ENCODE peak calls at places on chromosomes 5 and 9, in ten cellular contexts. W is left lung, O is GM20000, U is AG10803, C is omental fat pad, R is cardiac muscle cell, E is tibial artery, P is foreskin fibroblast, T is fibroblast of lung, G is breast epithelium. Y is an unnamed sample.

GRCh38 chr5:119943148-119943547 is 313.8 kb downstream of the FAM170A start:
- DNase-seq in O (no peak), W (no peak), C (no peak), P (peak; percentile 58), G (no peak), R (no peak), U (peak; percentile 43), T (peak; percentile 63), E (no peak), Y (no peak)

GRCh38 chr5:55903121-55903701 is 52.1 kb downstream of the IL31RA start:
- DNase-seq in P (no peak), R (no peak), T (peak; percentile 11), G (no peak), C (no peak), U (no peak), W (no peak), E (no peak), O (peak; percentile 79), Y (no peak)

GRCh38 chr9:27194401-27195091 is 85.5 kb downstream of the TEK start:
- DNase-seq in T (peak; percentile 67), R (no peak), C (no peak), O (no peak), U (peak; percentile 76), G (no peak), P (peak; percentile 2), W (no peak), E (no peak), Y (no peak)

GRCh38 chr5:40505031-40505430 is 174.7 kb upstream of the PTGER4 start:
- DNase-seq in G (no peak), W (no peak), P (no peak), C (no peak), T (no peak), R (no peak), O (no peak), E (no peak), U (no peak), Y (no peak)

GRCh38 chr9:92094655-92095054 is 20.6 kb downstream of the SPTLC1 start:
- DNase-seq in P (peak; percentile 14), C (no peak), R (peak; percentile 5), U (no peak), O (no peak), W (no peak), E (no peak), G (no peak), T (no peak), Y (no peak)

GRCh38 chr5:40405985-40406384 is 273.7 kb upstream of the PTGER4 start:
- DNase-seq in W (no peak), R (no peak), U (no peak), T (no peak), E (no peak), O (no peak), P (no peak), G (no peak), C (no peak), Y (no peak)

GRCh38 chr9:93064392-93065124 is 6.1 kb downstream of the SUSD3 start:
- DNase-seq in R (no peak), G (peak; percentile 34), W (peak; percentile 83), P (no peak), E (no peak), C (no peak), U (no peak), O (peak; percentile 91), T (no peak), Y (no peak)

GRCh38 chr9:136264046-136264802 is 18.6 kb upstream of the QSOX2 start:
- DNase-seq in E (no peak), U (no peak), W (peak; percentile 78), R (no peak), G (no peak), P (no peak), C (no peak), T (no peak), O (no peak), Y (peak; percentile 50)

GRCh38 chr5:110056580-110057114 is 366.9 kb downstream of the MAN2A1 start:
- DNase-seq in R (no peak), E (no peak), W (no peak), C (no peak), P (no peak), G (no peak), U (no peak), T (no peak), O (no peak), Y (no peak)

GRCh38 chr5:110053824-110054223 is 364.1 kb downstream of the MAN2A1 start:
- DNase-seq in G (no peak), C (no peak), E (no peak), R (no peak), O (no peak), W (no peak), P (no peak), U (no peak), T (no peak), Y (no peak)

GRCh38 chr5:110053205-110053604 is 363.5 kb downstream of the MAN2A1 start:
- DNase-seq in U (no peak), E (no peak), T (no peak), C (no peak), R (no peak), P (no peak), O (no peak), G (no peak), W (no peak), Y (no peak)

GRCh38 chr5:110055301-110055700 is 365.6 kb downstream of the MAN2A1 start:
- DNase-seq in W (no peak), T (peak; percentile 3), R (no peak), G (no peak), U (peak; percentile 49), O (no peak), E (no peak), C (no peak), P (peak; percentile 20), Y (no peak)

GRCh38 chr5:110054240-110054639 is 364.5 kb downstream of the MAN2A1 start:
- DNase-seq in T (peak; percentile 84), P (peak; percentile 45), R (peak; percentile 68), E (no peak), C (no peak), G (peak; percentile 58), U (peak; percentile 45), O (peak; percentile 4), W (no peak), Y (peak; percentile 17)
- TF ChIP-seq CTCF in T (no peak), P (peak; percentile 6), R (peak; percentile 34), E (no peak), C (no peak), G (no peak), U (peak; percentile 8), O (no peak), W (no peak), Y (no peak)

GRCh38 chr5:60487885-60488425 is 212.0 kb downstream of the DEPDC1B start:
- DNase-seq in T (peak; percentile 42), W (peak; percentile 34), U (peak; percentile 11), R (no peak), E (no peak), G (no peak), O (no peak), P (peak; percentile 44), C (no peak), Y (no peak)

GRCh38 chr5:60489856-60490255 is 210.1 kb downstream of the DEPDC1B start:
- DNase-seq in U (no peak), T (no peak), W (no peak), E (no peak), R (no peak), O (no peak), C (no peak), P (no peak), G (no peak), Y (no peak)

GRCh38 chr5:60487466-60487865 is 212.5 kb downstream of the DEPDC1B start:
- DNase-seq in E (no peak), W (no peak), G (no peak), P (peak; percentile 20), R (no peak), O (no peak), C (no peak), T (no peak), U (no peak), Y (no peak)

GRCh38 chr5:60489377-60489776 is 210.6 kb downstream of the DEPDC1B start:
- DNase-seq in G (no peak), E (no peak), W (no peak), T (no peak), C (no peak), R (no peak), U (no peak), P (no peak), O (no peak), Y (no peak)

DNA sequence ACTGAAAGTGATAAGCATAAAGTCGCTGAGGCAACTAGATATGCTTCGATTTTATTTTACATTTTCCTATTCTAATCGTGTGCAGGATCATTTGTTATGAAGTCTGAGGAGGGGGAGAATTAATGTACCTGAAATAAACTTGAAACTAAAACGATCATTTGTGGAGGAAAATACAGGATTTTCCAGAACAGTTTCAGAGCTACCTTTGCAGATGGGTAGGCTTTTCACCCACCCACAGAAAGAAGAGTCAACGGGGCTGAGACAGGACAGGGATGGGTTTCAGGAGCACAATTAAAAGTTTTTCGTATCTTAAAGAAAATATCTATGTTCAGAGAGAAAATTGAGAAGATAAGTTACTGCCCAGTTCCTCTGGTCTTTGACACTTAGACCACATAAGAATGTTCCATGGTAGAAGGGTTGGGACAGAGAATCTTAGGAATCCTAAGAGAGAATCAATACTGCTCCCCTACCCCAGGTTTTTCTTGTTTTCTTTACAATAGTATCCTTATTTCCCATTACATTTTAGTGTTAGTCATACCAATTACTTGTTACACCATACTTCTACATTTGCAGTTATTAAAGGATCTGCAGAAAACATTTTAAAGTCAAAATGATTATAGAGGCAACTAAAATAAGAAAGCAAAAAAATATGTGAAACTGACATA is 211.4 kb downstream of the DEPDC1B start:
- DNase-seq in W (no peak), T (no peak), U (no peak), O (no peak), G (no peak), E (no peak), P (no peak), C (no peak), R (no peak), Y (no peak)
- TF ChIP-seq CTCF in W (no peak), T (no peak), U (no peak), O (no peak), G (no peak), E (no peak), P (no peak), C (no peak), R (no peak), Y (no peak)

DNA sequence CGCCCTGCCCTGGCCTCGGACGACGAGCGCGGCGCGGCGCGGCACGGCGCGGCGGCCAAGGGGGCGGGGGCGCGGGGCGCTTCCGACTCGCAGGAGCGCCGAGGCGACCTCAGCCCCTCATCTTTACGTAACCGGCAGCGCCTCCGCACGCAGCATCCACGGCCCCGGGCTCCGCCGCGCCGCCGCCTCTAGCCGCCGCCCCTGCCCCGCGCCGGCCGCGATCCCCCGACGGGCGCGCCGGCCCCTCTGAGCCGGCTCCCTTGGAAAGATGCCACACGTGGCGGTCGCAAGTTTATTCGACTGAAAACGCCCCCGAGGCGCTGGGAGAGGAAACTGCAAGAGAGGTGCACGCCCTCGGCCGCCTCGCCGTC is 1.0 kb downstream of the KLF9 start:
- DNase-seq in U (peak; percentile 67), P (peak; percentile 92), G (no peak), O (peak; percentile 70), C (no peak), R (peak; percentile 46), T (no peak), W (peak; percentile 91), E (no peak), Y (peak; percentile 52)
- TF ChIP-seq CTCF in U (no peak), P (no peak), G (no peak), O (no peak), C (no peak), R (no peak), T (no peak), W (no peak), E (no peak), Y (no peak)

DNA sequence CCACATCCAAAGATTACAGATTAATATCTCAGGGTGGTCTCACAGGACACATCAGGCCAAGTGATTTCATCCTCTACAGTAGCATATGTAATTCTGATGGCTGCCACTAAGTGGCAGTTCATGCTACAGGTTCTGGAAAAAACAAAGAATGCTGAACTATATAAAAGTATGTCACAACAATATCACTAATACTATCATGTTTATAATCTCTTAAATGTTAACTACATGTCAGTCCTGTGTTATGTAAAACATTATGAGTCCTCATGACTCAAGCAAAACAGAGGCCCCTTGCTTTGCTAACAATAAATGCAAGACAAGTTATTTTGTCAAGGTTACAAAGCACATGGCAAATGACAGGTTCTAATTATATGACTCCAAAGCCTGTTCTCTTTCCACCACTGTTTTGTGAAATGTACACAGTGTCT is 233.2 kb downstream of the FBXL17 start:
- DNase-seq in C (no peak), T (peak; percentile 31), P (peak; percentile 30), W (no peak), G (no peak), R (peak; percentile 38), E (no peak), U (peak; percentile 29), O (peak; percentile 9), Y (no peak)
- TF ChIP-seq CTCF in C (no peak), T (peak; percentile 45), P (peak; percentile 55), W (peak; percentile 34), G (no peak), R (peak; percentile 52), E (peak; percentile 28), U (peak; percentile 63), O (no peak), Y (peak; percentile 70)

Y was measured in glutamatergic neuron.